ENCODE peak calls at places on chromosomes 6 and 20, in five cellular contexts. W is PC-9, M is right lobe of liver, H is body of pancreas, A is psoas muscle. S is an unnamed sample.

GRCh38 chr6:134175532-134176282 is 123.3 kb upstream of the SLC2A12 start:
- DNase-seq in W (peak; percentile 75), M (peak; percentile 82), H (peak; percentile 84), A (peak; percentile 82), S (peak; percentile 66)

GRCh38 chr20:45874576-45874975 is 6.5 kb upstream of the ZSWIM1 start:
- DNase-seq in W (peak; percentile 25), M (no peak), H (no peak), A (no peak), S (no peak)

GRCh38 chr6:100730581-100730980 is 150.5 kb downstream of the ASCC3 start:
- DNase-seq in W (no peak), M (no peak), H (no peak), A (no peak), S (no peak)

GRCh38 chr20:46128310-46129151 is 10.4 kb downstream of the CD40 start:
- DNase-seq in W (no peak), M (no peak), H (peak; percentile 33), A (no peak), S (peak; percentile 49)

GRCh38 chr6:14875678-14876063 is 370.2 kb upstream of the JARID2 start:
- DNase-seq in W (no peak), M (no peak), H (no peak), A (no peak), S (no peak)

GRCh38 chr20:44031001-44031574 is 116.4 kb downstream of the TOX2 start:
- DNase-seq in W (no peak), M (no peak), H (no peak), A (no peak), S (no peak)

GRCh38 chr6:121849477-121849876 is 414.0 kb downstream of the GJA1 start:
- DNase-seq in W (no peak), M (no peak), H (peak; percentile 43), A (no peak), S (peak; percentile 69)

GRCh38 chr6:38713812-38714211 is 1.3 kb upstream of the DNAH8 start:
- DNase-seq in W (no peak), M (no peak), H (no peak), A (no peak), S (no peak)

GRCh38 chr20:38304845-38305447 is 990 bp downstream of the BPI start:
- DNase-seq in W (no peak), M (peak; percentile 79), H (no peak), A (peak; percentile 35), S (peak; percentile 70)

GRCh38 chr6:41278699-41279405 is 7.6 kb downstream of the TREM1 start:
- DNase-seq in W (no peak), M (no peak), H (peak; percentile 53), A (peak; percentile 34), S (peak; percentile 64)

GRCh38 chr20:43241057-43241702 is 51.5 kb upstream of the PTPRT start:
- DNase-seq in W (no peak), M (no peak), H (no peak), A (no peak), S (no peak)

GRCh38 chr6:22071655-22072054 is 225.2 kb downstream of the PRL start:
- DNase-seq in W (no peak), M (no peak), H (no peak), A (no peak), S (no peak)

GRCh38 chr6:71879016-71879415 is 7.3 kb upstream of the RIMS1 start:
- DNase-seq in W (no peak), M (no peak), H (no peak), A (no peak), S (no peak)

GRCh38 chr6:3748208-3748701 is 3.3 kb downstream of the PXDC1 start:
- DNase-seq in W (peak; percentile 45), M (no peak), H (peak; percentile 65), A (peak; percentile 81), S (peak; percentile 59)

GRCh38 chr6:19668710-19669109 is 168.5 kb upstream of the ID4 start:
- DNase-seq in W (no peak), M (no peak), H (no peak), A (no peak), S (no peak)

GRCh38 chr6:149750136-149750609 is 632 bp downstream of the PCMT1 start:
- DNase-seq in W (peak; percentile 49), M (peak; percentile 64), H (no peak), A (peak; percentile 49), S (peak; percentile 86)

GRCh38 chr6:144447487-144447886 is 162.4 kb downstream of the UTRN start:
- DNase-seq in W (no peak), M (no peak), H (no peak), A (no peak), S (no peak)

GRCh38 chr6:42049116-42049809 is 1.1 kb upstream of the TAF8 start:
- DNase-seq in W (no peak), M (peak; percentile 61), H (peak; percentile 19), A (peak; percentile 25), S (no peak)

GRCh38 chr20:20364747-20365558 is 3.0 kb upstream of the INSM1 start:
- DNase-seq in W (no peak), M (no peak), H (no peak), A (no peak), S (no peak)

GRCh38 chr20:50710492-50711063 is 19.2 kb upstream of the RIPOR3 start:
- DNase-seq in W (peak; percentile 95), M (no peak), H (no peak), A (no peak), S (peak; percentile 61)

GRCh38 chr6:37083243-37084138 is 78.0 kb downstream of the FGD2 start:
- DNase-seq in W (no peak), M (peak; percentile 95), H (peak; percentile 54), A (peak; percentile 63), S (peak; percentile 60)

GRCh38 chr20:1345030-1345755 is 16.3 kb upstream of the SDCBP2 start:
- DNase-seq in W (no peak), M (no peak), H (no peak), A (no peak), S (no peak)

GRCh38 chr6:4550227-4550597 is 226.0 kb upstream of the CDYL start:
- DNase-seq in W (no peak), M (no peak), H (no peak), A (no peak), S (no peak)

GRCh38 chr20:24134284-24134683 is 145.7 kb upstream of the GGTLC1 start:
- DNase-seq in W (peak; percentile 94), M (no peak), H (no peak), A (no peak), S (no peak)

GRCh38 chr6:16882230-16882629 is 121.0 kb upstream of the ATXN1 start:
- DNase-seq in W (no peak), M (no peak), H (no peak), A (no peak), S (no peak)

GRCh38 chr20:51767018-51767866 is 948 bp downstream of the ATP9A start:
- DNase-seq in W (peak; percentile 78), M (peak; percentile 93), H (peak; percentile 91), A (peak; percentile 70), S (peak; percentile 99)

GRCh38 chr20:49169547-49169946 is 18.6 kb downstream of the STAU1 start:
- DNase-seq in W (no peak), M (no peak), H (no peak), A (no peak), S (no peak)

GRCh38 chr6:52285174-52286068 is 879 bp upstream of the MCM3 start:
- DNase-seq in W (no peak), M (no peak), H (no peak), A (no peak), S (no peak)

GRCh38 chr6:29516108-29516507 is 28.4 kb upstream of the MAS1L start:
- DNase-seq in W (no peak), M (no peak), H (no peak), A (no peak), S (no peak)

GRCh38 chr20:61083431-61083830 is 168.6 kb upstream of the CDH4 start:
- DNase-seq in W (no peak), M (no peak), H (no peak), A (no peak), S (no peak)
- H3K9me3 ChIP-seq in W (no peaks in the 10 kb centered on the region), M (no peaks in the 10 kb centered on the region), H (no peaks in the 10 kb centered on the region), A (no peaks in the 10 kb centered on the region), S (peaks cover 5% of the 10 kb centered on the region)

GRCh38 chr6:151806757-151807512 is 547 bp upstream of the ESR1 start:
- DNase-seq in W (no peak), M (no peak), H (no peak), A (no peak), S (no peak)

GRCh38 chr6:151805286-151805840 is 2.1 kb upstream of the ESR1 start:
- DNase-seq in W (no peak), M (no peak), H (no peak), A (peak; percentile 37), S (no peak)

GRCh38 chr6:151807513-151808330 is at the start of gene ESR1:
- DNase-seq in W (no peak), M (peak; percentile 72), H (peak; percentile 19), A (peak; percentile 31), S (no peak)

GRCh38 chr6:151804585-151805285 is 2.7 kb upstream of the ESR1 start:
- DNase-seq in W (no peak), M (no peak), H (no peak), A (peak; percentile 17), S (no peak)

GRCh38 chr6:151808331-151809241 is 1.1 kb downstream of the ESR1 start:
- DNase-seq in W (no peak), M (no peak), H (no peak), A (peak; percentile 30), S (no peak)
- H3K4me3 ChIP-seq in W (peak overlapping the region; percentile 57), M (peak overlapping the region; percentile 31), H (peak overlapping the region; percentile 9), A (peak overlapping the region; percentile 79), S (no peak overlapping the region)

GRCh38 chr20:59708326-59708725 is 104.0 kb downstream of the PHACTR3 start:
- DNase-seq in W (no peak), M (no peak), H (no peak), A (no peak), S (no peak)

GRCh38 chr20:59706106-59706693 is 101.9 kb downstream of the PHACTR3 start:
- DNase-seq in W (no peak), M (no peak), H (no peak), A (no peak), S (no peak)

GRCh38 chr20:59705651-59706101 is 101.3 kb downstream of the PHACTR3 start:
- DNase-seq in W (no peak), M (no peak), H (no peak), A (no peak), S (no peak)

GRCh38 chr20:59709636-59710035 is 105.3 kb downstream of the PHACTR3 start:
- DNase-seq in W (no peak), M (no peak), H (no peak), A (no peak), S (no peak)
- H3K9me3 ChIP-seq in W (no peaks in the 10 kb centered on the region), M (no peaks in the 10 kb centered on the region), H (no peaks in the 10 kb centered on the region), A (peaks cover 7% of the 10 kb centered on the region), S (peaks cover 9% of the 10 kb centered on the region)

DNA sequence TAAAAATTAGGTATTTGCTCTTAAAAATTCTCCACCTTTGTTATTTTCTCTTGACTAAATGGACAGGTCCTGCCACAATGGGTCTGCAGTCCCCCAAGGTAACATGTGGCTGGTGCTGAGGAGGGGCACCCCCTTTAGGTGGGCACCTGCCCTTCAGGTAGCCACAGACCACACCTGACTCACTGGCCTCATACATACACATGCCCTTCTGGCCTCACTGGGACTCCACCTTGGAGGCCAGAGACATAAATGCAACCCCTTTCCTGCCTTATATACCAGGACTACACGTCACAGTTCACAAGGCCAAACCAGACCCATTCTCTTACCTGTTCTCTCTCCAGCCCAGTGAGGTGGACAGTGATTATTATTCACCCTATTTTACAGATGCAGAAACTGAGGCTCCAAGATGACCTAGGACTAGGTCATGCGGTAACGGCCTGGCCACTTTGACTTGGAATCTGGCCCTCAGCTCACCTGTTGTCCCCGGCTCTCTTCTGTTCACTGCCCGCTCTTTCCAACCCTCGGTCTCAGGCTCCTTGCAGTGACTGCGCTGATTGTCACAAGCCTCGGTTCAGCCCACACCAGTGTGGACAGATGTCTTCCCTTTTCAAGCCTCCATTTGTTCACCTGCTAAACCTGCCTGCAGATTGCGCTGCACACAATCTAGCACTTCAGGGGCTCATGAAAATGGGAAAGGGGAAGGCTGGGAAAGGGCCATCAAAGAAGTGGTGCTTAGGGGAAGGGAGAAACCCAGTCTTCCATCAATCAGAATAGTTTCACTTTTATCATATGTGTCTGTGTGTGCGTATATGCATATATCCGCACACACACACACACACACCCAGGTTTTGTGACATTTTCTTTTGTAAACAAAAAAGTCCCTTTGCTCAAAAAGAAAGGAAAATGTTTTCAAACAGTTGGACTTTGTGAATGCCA is 121.7 kb downstream of the BCAS1 start:
- DNase-seq in W (no peak), M (no peak), H (no peak), A (no peak), S (no peak)
- H3K4me3 ChIP-seq in W (no peak overlapping the region), M (no peak overlapping the region), H (no peak overlapping the region), A (no peak overlapping the region), S (no peak overlapping the region)

S was measured in Caco-2.